ENCODE peak calls at places on chromosomes 1 and 21, in five cellular contexts. One of them, this sample, is unnamed.

GRCh38 chr21:26391166-26391565 is 181.9 kb downstream of the CYYR1 start:
- DNase-seq in GM12878: no peak
- DNase-seq in IMR-90: no peak
- DNase-seq in A549: no peak
- DNase-seq in K562: no peak
- DNase-seq in this sample: no peak

GRCh38 chr21:15749045-15749867 is 19.5 kb downstream of the USP25 start:
- DNase-seq in GM12878: no peak
- DNase-seq in IMR-90: peak; percentile 49
- DNase-seq in A549: no peak
- DNase-seq in K562: no peak
- DNase-seq in this sample: no peak

GRCh38 chr1:75097686-75098085 is 36.5 kb upstream of the LHX8 start:
- DNase-seq in GM12878: no peak
- DNase-seq in IMR-90: no peak
- DNase-seq in A549: no peak
- DNase-seq in K562: no peak
- DNase-seq in this sample: peak; percentile 58

GRCh38 chr1:25607123-25607522 is 9.5 kb upstream of the MAN1C1 start:
- DNase-seq in GM12878: no peak
- DNase-seq in IMR-90: no peak
- DNase-seq in A549: no peak
- DNase-seq in K562: peak; percentile 2
- DNase-seq in this sample: no peak

GRCh38 chr1:219798283-219799030 is 129.9 kb downstream of the SLC30A10 start:
- DNase-seq in GM12878: no peak
- DNase-seq in IMR-90: peak; percentile 82
- DNase-seq in A549: no peak
- DNase-seq in K562: no peak
- DNase-seq in this sample: no peak

GRCh38 chr1:238674331-238674730 is 712.0 kb upstream of the CHRM3 start:
- DNase-seq in GM12878: no peak
- DNase-seq in IMR-90: no peak
- DNase-seq in A549: no peak
- DNase-seq in K562: no peak
- DNase-seq in this sample: no peak

GRCh38 chr1:204624631-204625216 is 60.8 kb downstream of the LRRN2 start:
- DNase-seq in GM12878: no peak
- DNase-seq in IMR-90: no peak
- DNase-seq in A549: no peak
- DNase-seq in K562: peak; percentile 71
- DNase-seq in this sample: peak; percentile 44

GRCh38 chr1:54413295-54413694 is 7.1 kb upstream of the SSBP3 start:
- DNase-seq in GM12878: no peak
- DNase-seq in IMR-90: peak; percentile 62
- DNase-seq in A549: no peak
- DNase-seq in K562: no peak
- DNase-seq in this sample: no peak

GRCh38 chr21:36323032-36323431 is 3.0 kb downstream of the MORC3 start:
- DNase-seq in GM12878: no peak
- DNase-seq in IMR-90: peak; percentile 20
- DNase-seq in A549: no peak
- DNase-seq in K562: peak; percentile 20
- DNase-seq in this sample: no peak

DNA sequence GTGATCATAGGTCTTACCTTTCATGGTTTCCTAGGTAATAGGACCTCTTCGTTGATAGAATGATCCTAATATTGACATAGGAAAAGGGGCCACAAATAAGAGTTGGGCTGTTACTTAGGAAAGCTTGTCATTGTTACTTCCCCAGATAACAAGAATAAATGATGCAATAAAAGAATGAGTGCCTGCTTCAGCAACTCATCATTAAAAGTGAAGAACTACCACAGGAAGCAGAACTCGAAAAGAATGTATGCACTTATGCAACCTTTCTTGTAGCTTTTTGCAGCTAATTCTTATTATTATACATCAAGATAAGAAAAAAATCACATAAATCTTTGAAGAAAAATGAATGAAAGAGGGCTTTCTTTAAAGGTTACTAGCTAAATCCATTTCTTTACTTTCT is 548.5 kb downstream of the LTN1 start:
- DNase-seq in GM12878: no peak
- DNase-seq in IMR-90: peak; percentile 38
- DNase-seq in A549: no peak
- DNase-seq in K562: no peak
- DNase-seq in this sample: no peak
- TF ChIP-seq RCOR1 in GM12878: no peak
- TF ChIP-seq RCOR1 in IMR-90: no peak
- TF ChIP-seq RCOR1 in A549: no peak
- TF ChIP-seq RCOR1 in K562: no peak
- TF ChIP-seq RCOR1 in this sample: no peak

DNA sequence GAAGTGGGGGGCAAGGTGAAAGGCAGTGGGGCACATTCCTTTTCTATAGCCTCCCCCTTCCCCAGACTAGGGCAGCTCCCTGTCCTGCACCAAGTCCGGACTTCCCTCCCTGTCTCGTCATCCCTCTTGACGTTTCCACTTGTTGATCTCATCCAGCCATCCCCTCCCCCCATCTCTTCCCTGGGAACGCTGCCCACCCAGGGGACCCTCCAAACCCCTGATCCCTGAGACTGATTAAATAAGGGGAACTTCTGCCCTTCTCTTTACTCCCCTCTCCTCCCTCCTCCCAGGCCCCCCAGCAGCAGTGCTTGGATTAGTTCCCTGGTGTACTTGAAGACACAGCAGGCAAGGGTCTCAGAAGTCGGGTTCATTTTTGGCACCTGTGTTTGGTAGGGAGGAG is 10.9 kb downstream of the VANGL2 start:
- DNase-seq in GM12878: no peak
- DNase-seq in IMR-90: no peak
- DNase-seq in A549: no peak
- DNase-seq in K562: no peak
- DNase-seq in this sample: no peak
- TF ChIP-seq RCOR1 in GM12878: no peak
- TF ChIP-seq RCOR1 in IMR-90: no peak
- TF ChIP-seq RCOR1 in A549: no peak
- TF ChIP-seq RCOR1 in K562: no peak
- TF ChIP-seq RCOR1 in this sample: no peak

DNA sequence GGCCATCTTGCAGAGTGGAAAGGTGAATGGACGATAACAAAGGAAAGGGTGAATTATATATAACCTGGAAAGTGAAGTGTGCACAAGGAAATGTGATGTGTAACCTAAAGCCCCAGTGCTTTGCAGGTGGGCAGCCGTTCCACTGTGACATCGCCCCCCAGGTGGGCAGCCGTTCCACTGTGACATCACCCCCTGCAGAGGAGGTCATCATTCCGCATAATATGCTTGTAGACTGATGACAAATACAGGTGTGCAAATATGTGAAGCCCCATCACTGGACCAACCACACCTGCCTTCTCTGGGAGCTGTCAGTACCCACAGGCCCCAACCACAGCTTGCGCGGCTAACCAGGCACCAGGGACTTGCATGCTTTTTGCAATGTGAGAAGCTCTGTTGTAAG is 4.7 kb upstream of the ZNF496 start:
- DNase-seq in GM12878: no peak
- DNase-seq in IMR-90: no peak
- DNase-seq in A549: no peak
- DNase-seq in K562: no peak
- DNase-seq in this sample: no peak
- TF ChIP-seq RCOR1 in GM12878: no peak
- TF ChIP-seq RCOR1 in IMR-90: no peak
- TF ChIP-seq RCOR1 in A549: no peak
- TF ChIP-seq RCOR1 in K562: no peak
- TF ChIP-seq RCOR1 in this sample: no peak

DNA sequence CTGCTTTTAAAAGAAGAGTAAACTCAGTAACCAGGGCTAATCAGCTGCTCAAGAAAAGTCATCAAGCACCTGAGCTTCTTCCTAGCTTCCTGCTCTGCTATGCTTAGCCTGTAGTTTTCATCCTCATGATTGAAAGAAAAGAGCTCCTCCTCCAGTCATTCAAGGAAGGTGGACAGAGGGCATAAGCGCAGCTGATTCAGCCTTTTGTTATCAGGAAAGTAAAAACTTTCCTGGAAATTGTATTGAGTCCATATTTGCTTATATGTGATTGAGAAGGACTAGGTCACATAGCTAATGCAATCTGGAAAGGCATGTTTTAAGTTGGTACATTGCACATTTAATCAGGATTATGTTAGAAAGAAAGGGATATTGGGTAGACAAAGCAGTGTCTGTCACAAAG is 8.5 kb upstream of the BACH1 start:
- DNase-seq in GM12878: no peak
- DNase-seq in IMR-90: no peak
- DNase-seq in A549: no peak
- DNase-seq in K562: no peak
- DNase-seq in this sample: no peak
- TF ChIP-seq RCOR1 in GM12878: no peak
- TF ChIP-seq RCOR1 in IMR-90: no peak
- TF ChIP-seq RCOR1 in A549: no peak
- TF ChIP-seq RCOR1 in K562: peak; percentile 73
- TF ChIP-seq RCOR1 in this sample: no peak

GRCh38 chr1:224623310-224623714 is 7.2 kb downstream of the CNIH3 start:
- DNase-seq in GM12878: no peak
- DNase-seq in IMR-90: peak; percentile 85
- DNase-seq in A549: no peak
- DNase-seq in K562: no peak
- DNase-seq in this sample: no peak
- TF ChIP-seq RCOR1 in GM12878: no peak
- TF ChIP-seq RCOR1 in IMR-90: peak; percentile 40
- TF ChIP-seq RCOR1 in A549: no peak
- TF ChIP-seq RCOR1 in K562: no peak
- TF ChIP-seq RCOR1 in this sample: no peak

GRCh38 chr1:30533141-30533540 is 190.2 kb downstream of the MATN1 start:
- DNase-seq in GM12878: no peak
- DNase-seq in IMR-90: no peak
- DNase-seq in A549: no peak
- DNase-seq in K562: no peak
- DNase-seq in this sample: no peak
- TF ChIP-seq RCOR1 in GM12878: no peak
- TF ChIP-seq RCOR1 in IMR-90: no peak
- TF ChIP-seq RCOR1 in A549: no peak
- TF ChIP-seq RCOR1 in K562: no peak
- TF ChIP-seq RCOR1 in this sample: no peak